ENCODE peak calls at places on chromosomes 7 and 10, in eight cellular contexts. P is activated CD4-positive, alpha-beta T cell treated with anti-CD3 and anti-CD28 coated beads, Interleukin-2, amount 10 ng/mL, durations not matched to agents 7 days and 5 days; V is epithelial cell of proximal tubule; Z is T follicular helper cell; R is fibroblast of mammary gland; O is WTC11; W is stimulated activated CD8-positive, alpha-beta memory T cell treated with anti-CD3 and anti-CD28 coated beads, Interleukin-2, amount 100 ng/mL, for 48 hours; Q is activated CD8-positive, alpha-beta memory T cell treated with anti-CD3 and anti-CD28 coated beads for 4 hours. K is an unnamed sample.

GRCh38 chr7:73809454-73810090 is 21.2 kb upstream of the CLDN4 start:
- DNase-seq in P (no peak), V (no peak), Z (no peak), R (peak; percentile 44), O (no peak), W (no peak), Q (no peak), K (no peak)

GRCh38 chr10:44990302-44990655 is 10.4 kb upstream of the ZNF22 start:
- DNase-seq in P (no peak), V (no peak), Z (no peak), R (no peak), O (peak; percentile 62), W (no peak), Q (no peak), K (no peak)

GRCh38 chr7:47557317-47557985 is 24.5 kb downstream of the TNS3 start:
- DNase-seq in P (no peak), V (no peak), Z (no peak), R (peak; percentile 81), O (no peak), W (no peak), Q (no peak), K (no peak)

GRCh38 chr10:23461557-23461956 is 22.7 kb downstream of the OTUD1 start:
- DNase-seq in P (no peak), V (no peak), Z (no peak), R (no peak), O (no peak), W (no peak), Q (no peak), K (no peak)

GRCh38 chr7:135684134-135684533 is 21.8 kb downstream of the STMP1 start:
- DNase-seq in P (no peak), V (no peak), Z (no peak), R (no peak), O (no peak), W (no peak), Q (no peak), K (no peak)

GRCh38 chr7:77757589-77757988 is 40.6 kb downstream of the TMEM60 start:
- DNase-seq in P (no peak), V (no peak), Z (no peak), R (no peak), O (no peak), W (no peak), Q (no peak), K (no peak)

GRCh38 chr10:15725603-15726002 is 5.9 kb upstream of the ITGA8 start:
- DNase-seq in P (no peak), V (peak; percentile 2), Z (no peak), R (peak; percentile 73), O (no peak), W (no peak), Q (no peak), K (no peak)

GRCh38 chr10:123563581-123563855 is 102.6 kb upstream of the GPR26 start:
- DNase-seq in P (no peak), V (no peak), Z (no peak), R (no peak), O (no peak), W (no peak), Q (no peak), K (no peak)

GRCh38 chr7:5255832-5256231 is 26.9 kb upstream of the SLC29A4 start:
- DNase-seq in P (no peak), V (no peak), Z (no peak), R (no peak), O (no peak), W (no peak), Q (no peak), K (no peak)

GRCh38 chr10:48651839-48652238 is 32.8 kb upstream of the WDFY4 start:
- DNase-seq in P (no peak), V (no peak), Z (no peak), R (no peak), O (no peak), W (no peak), Q (no peak), K (no peak)

GRCh38 chr7:106462365-106462859 is 177.6 kb upstream of the NAMPT start:
- DNase-seq in P (peak; percentile 15), V (no peak), Z (no peak), R (peak; percentile 55), O (no peak), W (no peak), Q (no peak), K (no peak)

GRCh38 chr7:83347836-83348482 is 185.3 kb upstream of the PCLO start:
- DNase-seq in P (no peak), V (peak; percentile 29), Z (no peak), R (peak; percentile 46), O (no peak), W (no peak), Q (no peak), K (no peak)

GRCh38 chr10:95761939-95762492 is 6.1 kb downstream of the ENTPD1 start:
- DNase-seq in P (no peak), V (no peak), Z (no peak), R (no peak), O (no peak), W (no peak), Q (no peak), K (no peak)

GRCh38 chr10:130491011-130491697 is 355.0 kb downstream of the GLRX3 start:
- DNase-seq in P (no peak), V (no peak), Z (no peak), R (no peak), O (no peak), W (no peak), Q (no peak), K (no peak)

GRCh38 chr7:39127058-39127457 is 149.3 kb downstream of the POU6F2 start:
- DNase-seq in P (no peak), V (no peak), Z (no peak), R (no peak), O (no peak), W (no peak), Q (no peak), K (no peak)

GRCh38 chr7:74083117-74083876 is at the start of gene LIMK1:
- DNase-seq in P (peak; percentile 78), V (no peak), Z (peak; percentile 74), R (peak; percentile 65), O (peak; percentile 75), W (peak; percentile 74), Q (peak; percentile 67), K (peak; percentile 95)

GRCh38 chr10:35412900-35413491 is 76.7 kb downstream of the CCNY start:
- DNase-seq in P (no peak), V (no peak), Z (no peak), R (peak; percentile 38), O (no peak), W (no peak), Q (no peak), K (no peak)

GRCh38 chr7:11831727-11832495 is at the start of gene THSD7A:
- DNase-seq in P (no peak), V (no peak), Z (no peak), R (peak; percentile 3), O (peak; percentile 69), W (no peak), Q (no peak), K (peak; percentile 23)

GRCh38 chr7:155298288-155298833 is 683 bp downstream of the INSIG1 start:
- DNase-seq in P (peak; percentile 19), V (no peak), Z (peak; percentile 8), R (no peak), O (no peak), W (no peak), Q (no peak), K (no peak)

GRCh38 chr10:96828609-96829008 is 3.5 kb upstream of the LCOR start:
- DNase-seq in P (no peak), V (no peak), Z (no peak), R (no peak), O (no peak), W (no peak), Q (no peak), K (no peak)

GRCh38 chr7:41979834-41980307 is 257.1 kb downstream of the GLI3 start:
- DNase-seq in P (no peak), V (no peak), Z (no peak), R (peak; percentile 63), O (peak; percentile 37), W (no peak), Q (no peak), K (no peak)

GRCh38 chr7:137734221-137734620 is 112.6 kb downstream of the DGKI start:
- DNase-seq in P (no peak), V (no peak), Z (no peak), R (peak; percentile 14), O (no peak), W (no peak), Q (no peak), K (no peak)

GRCh38 chr10:78336402-78336791 is 302.7 kb downstream of the RPS24 start:
- DNase-seq in P (no peak), V (no peak), Z (no peak), R (peak; percentile 98), O (no peak), W (no peak), Q (no peak), K (no peak)

GRCh38 chr10:22544325-22545068 is 169.9 kb downstream of the PIP4K2A start:
- DNase-seq in P (no peak), V (no peak), Z (no peak), R (no peak), O (no peak), W (no peak), Q (no peak), K (no peak)

GRCh38 chr7:87570178-87570577 is 30.5 kb downstream of the ABCB1 start:
- DNase-seq in P (no peak), V (no peak), Z (no peak), R (peak; percentile 73), O (no peak), W (no peak), Q (no peak), K (no peak)

GRCh38 chr10:8033812-8034665 is 20.4 kb upstream of the GATA3 start:
- DNase-seq in P (no peak), V (no peak), Z (no peak), R (no peak), O (no peak), W (no peak), Q (no peak), K (no peak)

GRCh38 chr7:118467381-118467780 is 242.9 kb downstream of the ANKRD7 start:
- DNase-seq in P (no peak), V (no peak), Z (no peak), R (no peak), O (no peak), W (no peak), Q (no peak), K (no peak)

GRCh38 chr10:95411635-95412034 is 120.8 kb upstream of the PDLIM1 start:
- DNase-seq in P (no peak), V (no peak), Z (no peak), R (no peak), O (peak; percentile 52), W (no peak), Q (no peak), K (no peak)

GRCh38 chr10:110446954-110447608 is 50.6 kb upstream of the DUSP5 start:
- DNase-seq in P (no peak), V (no peak), Z (no peak), R (peak; percentile 95), O (no peak), W (no peak), Q (no peak), K (no peak)

GRCh38 chr10:32618482-32618881 is 172.5 kb downstream of the CCDC7 start:
- DNase-seq in P (no peak), V (no peak), Z (no peak), R (no peak), O (no peak), W (no peak), Q (no peak), K (no peak)

GRCh38 chr10:114548662-114549061 is 109.4 kb downstream of the ABLIM1 start:
- DNase-seq in P (no peak), V (no peak), Z (no peak), R (peak; percentile 70), O (peak; percentile 50), W (no peak), Q (no peak), K (no peak)

GRCh38 chr7:22859676-22860290 is 37.1 kb upstream of the TOMM7 start:
- DNase-seq in P (no peak), V (no peak), Z (no peak), R (peak; percentile 78), O (no peak), W (no peak), Q (no peak), K (no peak)

GRCh38 chr7:64873517-64873916 is 29.6 kb upstream of the ZNF273 start:
- DNase-seq in P (no peak), V (no peak), Z (no peak), R (no peak), O (no peak), W (no peak), Q (no peak), K (no peak)

GRCh38 chr10:77173615-77174461 is 463.8 kb downstream of the KCNMA1 start:
- DNase-seq in P (peak; percentile 77), V (no peak), Z (peak; percentile 30), R (peak; percentile 82), O (peak; percentile 86), W (peak; percentile 34), Q (peak; percentile 29), K (peak; percentile 32)